ENCODE peak calls at places on chromosomes 7 and 10, in five cellular contexts. Y is fibroblast of lung, X is left ventricle myocardium inferior, M is lower lobe of right lung, H is breast epithelium. Z is an unnamed sample. For H3K36me3 and H3K4me1, the result is how much of the 10 kb centered on the place peaks cover.

GRCh38 chr7:24477807-24478655 is 95.2 kb upstream of the PALS2 start:
- DNase-seq in Y (peak), X (no peak), M (no peak), H (no peak), Z (no peak)

GRCh38 chr7:77484785-77485184 is 52.3 kb upstream of the PTPN12 start:
- DNase-seq in Y (no peak), X (no peak), M (no peak), H (no peak), Z (no peak)

GRCh38 chr7:128151646-128152045 is 89.4 kb upstream of the LEP start:
- DNase-seq in Y (no peak), X (no peak), M (no peak), H (no peak), Z (no peak)

GRCh38 chr10:29836396-29836795 is 201.6 kb upstream of the SVIL start:
- DNase-seq in Y (no peak), X (no peak), M (no peak), H (no peak), Z (no peak)

GRCh38 chr7:28726563-28726962 is 231.6 kb downstream of the TRIL start:
- DNase-seq in Y (no peak), X (no peak), M (no peak), H (no peak), Z (no peak)

GRCh38 chr10:5400843-5401242 is 3.8 kb downstream of the TUBAL3 start:
- DNase-seq in Y (no peak), X (no peak), M (no peak), H (no peak), Z (no peak)

GRCh38 chr10:71396714-71397339 is at the start of gene CDH23:
- DNase-seq in Y (peak), X (peak), M (no peak), H (no peak), Z (peak)

GRCh38 chr10:105188737-105189463 is 547.8 kb downstream of the SORCS3 start:
- DNase-seq in Y (peak), X (no peak), M (no peak), H (no peak), Z (no peak)

GRCh38 chr7:73526892-73527821 is 5.1 kb upstream of the BAZ1B start:
- DNase-seq in Y (no peak), X (no peak), M (no peak), H (no peak), Z (no peak)

GRCh38 chr10:122196218-122196617 is 74.9 kb upstream of the BTBD16 start:
- DNase-seq in Y (no peak), X (no peak), M (no peak), H (no peak), Z (no peak)
- H3K36me3 ChIP-seq in Y (under half), X (under half), M (half or more), H (under half), Z (under half)

GRCh38 chr7:23468721-23469149 is 1.6 kb downstream of the IGF2BP3 start:
- DNase-seq in Y (no peak), X (no peak), M (no peak), H (no peak), Z (no peak)
- H3K4me3 ChIP-seq in Y (peak), X (peak), M (peak), H (peak), Z (no peak)

DNA sequence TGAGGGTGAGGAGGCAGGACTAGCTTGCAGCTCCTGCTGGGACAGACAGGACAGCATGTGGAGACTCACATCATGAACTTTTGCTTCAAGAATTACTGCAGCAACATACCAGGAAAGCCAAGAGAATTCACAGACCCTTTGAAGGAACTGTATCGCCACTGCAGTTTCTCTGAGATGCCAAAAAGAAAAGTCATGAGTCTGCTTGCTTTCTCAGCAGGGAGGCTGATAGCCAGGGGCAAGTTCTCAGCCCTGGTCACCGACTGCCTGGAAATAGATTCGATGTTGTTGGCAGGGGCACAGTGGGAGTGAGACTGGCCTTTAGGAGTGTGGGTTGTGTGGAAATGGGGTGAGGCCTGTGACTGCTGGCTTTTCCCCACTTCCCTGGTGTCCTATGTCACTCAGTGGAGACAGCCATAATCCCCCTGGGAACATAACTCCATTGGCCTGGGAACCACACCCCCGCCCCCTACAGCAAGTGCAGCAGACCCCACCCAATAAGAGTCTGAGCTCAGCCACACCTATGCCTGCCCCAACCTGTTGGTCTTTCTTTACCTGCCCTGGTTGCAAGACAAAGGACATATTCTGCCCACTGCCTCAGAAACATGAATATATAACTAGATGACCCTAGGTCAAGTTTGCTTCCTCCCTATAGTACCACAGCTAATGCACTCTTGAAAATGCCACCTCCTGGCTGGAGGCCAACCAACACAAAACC is 1.6 kb upstream of the SAMD9 start:
- DNase-seq in Y (peak), X (no peak), M (no peak), H (no peak), Z (peak)
- H3K4me1 ChIP-seq in Y (under half), X (under half), M (under half), H (under half), Z (under half)

DNA sequence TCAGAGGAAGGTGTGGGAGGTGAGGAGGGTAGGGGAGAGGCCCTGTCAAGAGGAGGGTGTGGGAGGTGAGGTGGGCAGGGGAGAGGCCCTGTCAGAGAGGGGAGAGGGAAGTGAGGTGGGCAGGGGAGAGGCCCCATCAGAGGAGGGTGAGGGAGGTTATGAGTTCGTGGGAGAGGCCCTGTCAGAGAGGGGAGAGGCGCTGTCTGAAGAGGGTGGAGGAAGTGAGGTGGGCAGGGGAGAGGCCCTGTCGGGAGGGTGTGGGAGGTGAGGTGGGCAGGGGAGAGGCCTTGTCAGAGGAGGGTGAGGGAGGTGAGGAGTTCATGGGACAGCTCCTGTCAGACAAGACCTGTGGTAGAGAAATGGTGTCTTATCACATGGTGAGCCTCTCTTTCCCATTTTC is 74.4 kb downstream of the INPP5A start:
- DNase-seq in Y (no peak), X (no peak), M (no peak), H (no peak), Z (no peak)
- H3K36me3 ChIP-seq in Y (under half), X (under half), M (under half), H (under half), Z (under half)

DNA sequence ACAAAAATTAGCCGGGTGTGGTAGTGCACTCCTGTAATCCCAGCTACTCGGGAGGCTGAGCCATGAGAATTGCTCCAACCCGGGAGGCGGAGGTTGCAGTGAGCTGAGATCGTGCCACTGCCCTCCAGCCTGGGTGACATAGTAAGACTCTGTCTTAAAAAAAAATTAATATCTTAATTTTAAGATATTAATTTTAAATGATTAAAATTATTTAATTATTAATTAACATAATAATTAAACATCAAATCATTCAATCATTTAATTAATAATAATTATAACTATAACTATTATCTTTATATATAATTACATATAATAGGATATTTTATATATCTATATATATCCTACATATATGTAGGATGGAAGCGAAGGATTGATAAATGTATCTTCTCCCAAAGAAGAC is 1.8 kb upstream of the HK1 start:
- DNase-seq in Y (no peak), X (no peak), M (no peak), H (no peak), Z (no peak)
- H3K4me3 ChIP-seq in Y (no peak), X (no peak), M (no peak), H (no peak), Z (no peak)

DNA sequence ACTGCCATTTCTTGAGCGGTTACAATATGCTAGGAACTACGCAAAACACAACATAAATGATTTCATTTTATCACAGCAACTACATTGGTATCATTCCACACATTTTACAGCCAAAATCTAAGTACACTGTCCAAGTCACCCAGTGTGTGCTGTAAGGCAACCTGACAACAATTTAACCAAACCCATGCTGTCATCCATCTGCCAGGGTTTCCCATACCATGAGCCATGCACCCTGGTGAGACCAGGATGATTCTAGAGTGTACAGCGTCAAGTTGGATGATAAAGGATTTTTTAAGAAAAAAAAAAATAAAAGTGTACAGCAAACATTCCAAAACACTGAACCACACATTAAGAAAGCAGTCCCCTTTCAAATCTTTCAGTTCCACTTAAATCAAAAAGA is 52.9 kb downstream of the PIK3AP1 start:
- DNase-seq in Y (peak), X (no peak), M (no peak), H (no peak), Z (no peak)
- H3K4me1 ChIP-seq in Y (under half), X (under half), M (under half), H (under half), Z (under half)

DNA sequence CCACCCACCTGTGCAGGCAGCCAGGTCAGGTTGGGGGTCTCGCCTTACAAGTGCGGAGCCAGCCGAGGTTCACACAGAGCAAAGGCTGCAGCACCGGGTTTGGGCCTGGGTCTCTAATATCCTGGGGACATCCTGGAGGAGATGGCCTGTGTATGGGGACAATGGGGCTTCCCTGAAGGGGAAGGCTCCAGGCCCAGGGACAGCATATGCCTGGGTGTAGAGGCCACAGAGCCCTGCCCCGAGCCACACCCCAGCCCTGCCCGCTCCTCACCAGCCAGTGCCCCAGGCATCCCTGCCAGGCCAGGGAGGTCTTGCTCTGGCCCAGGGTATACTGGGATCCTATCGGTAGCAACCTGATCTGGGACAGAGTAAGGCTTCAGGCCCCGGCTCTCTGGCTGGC is 9.1 kb downstream of the TTYH3 start:
- DNase-seq in Y (no peak), X (no peak), M (no peak), H (no peak), Z (no peak)
- H3K36me3 ChIP-seq in Y (under half), X (under half), M (under half), H (under half), Z (under half)

GRCh38 chr7:101015626-101016025 is 4.3 kb upstream of the MUC17 start:
- DNase-seq in Y (no peak), X (no peak), M (no peak), H (no peak), Z (no peak)
- H3K4me3 ChIP-seq in Y (no peak), X (no peak), M (no peak), H (no peak), Z (no peak)

DNA sequence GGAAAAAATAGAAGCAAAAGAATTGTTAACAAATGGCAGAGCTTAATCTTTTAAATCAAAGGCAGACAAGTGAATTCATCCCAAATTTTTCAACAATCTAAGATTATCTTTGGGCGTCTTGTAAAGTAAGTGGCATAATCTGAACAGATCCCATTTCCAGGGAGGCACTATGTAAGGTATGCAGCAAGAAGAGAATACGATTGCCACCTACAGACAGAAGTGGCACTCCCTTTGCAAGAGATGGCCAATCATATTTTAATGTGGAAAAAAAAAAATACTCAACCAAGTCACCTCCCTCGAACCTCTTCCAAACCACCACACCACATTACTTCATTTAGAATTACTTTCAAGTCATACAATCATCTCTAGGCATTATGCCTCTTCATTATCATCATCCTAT is 4.0 kb downstream of the GFRA1 start:
- DNase-seq in Y (no peak), X (no peak), M (no peak), H (no peak), Z (no peak)
- H3K4me1 ChIP-seq in Y (under half), X (under half), M (under half), H (under half), Z (under half)